ENCODE peak calls at places on chromosomes 3 and 15, in four cellular contexts. T is H9, M is IMR-90, G is H1. H is an unnamed sample. For H3K4me1, the result is how much of the 10 kb centered on the place peaks cover.

GRCh38 chr15:81184188-81184587 is 12.5 kb upstream of the IL16 start:
- DNase-seq in T (no peak), G (peak), M (peak), H (no peak)

GRCh38 chr3:175075269-175075668 is 216.1 kb downstream of the NAALADL2 start:
- DNase-seq in M (peak), G (no peak), T (no peak), H (no peak)

GRCh38 chr15:84736375-84736774 is 12.0 kb upstream of the ZNF592 start:
- DNase-seq in G (no peak), T (no peak), M (no peak), H (no peak)

GRCh38 chr15:60118146-60118545 is 114.0 kb downstream of the FOXB1 start:
- DNase-seq in G (no peak), M (no peak), T (peak), H (peak)

GRCh38 chr3:46646700-46647099 is 34.4 kb downstream of the FAM240A start:
- DNase-seq in M (peak), G (peak), T (peak), H (no peak)

GRCh38 chr15:92822216-92823144 is 77.6 kb upstream of the CHD2 start:
- DNase-seq in M (no peak), G (no peak), T (no peak), H (peak)

GRCh38 chr3:166462876-166463275 is 625.7 kb upstream of the BCHE start:
- DNase-seq in G (no peak), T (no peak), M (no peak), H (no peak)

GRCh38 chr3:45509768-45510129 is 84.8 kb upstream of the LIMD1 start:
- DNase-seq in G (no peak), T (peak), M (no peak), H (no peak)

GRCh38 chr15:50888054-50888453 is 20.4 kb upstream of the AP4E1 start:
- DNase-seq in G (no peak), M (peak), T (no peak), H (no peak)

GRCh38 chr3:155101398-155101797 is 21.3 kb downstream of the MME start:
- DNase-seq in G (no peak), M (peak), T (no peak), H (no peak)

GRCh38 chr3:190229632-190230424 is 92.4 kb downstream of the CLDN1 start:
- DNase-seq in T (no peak), M (peak), G (no peak), H (no peak)

DNA sequence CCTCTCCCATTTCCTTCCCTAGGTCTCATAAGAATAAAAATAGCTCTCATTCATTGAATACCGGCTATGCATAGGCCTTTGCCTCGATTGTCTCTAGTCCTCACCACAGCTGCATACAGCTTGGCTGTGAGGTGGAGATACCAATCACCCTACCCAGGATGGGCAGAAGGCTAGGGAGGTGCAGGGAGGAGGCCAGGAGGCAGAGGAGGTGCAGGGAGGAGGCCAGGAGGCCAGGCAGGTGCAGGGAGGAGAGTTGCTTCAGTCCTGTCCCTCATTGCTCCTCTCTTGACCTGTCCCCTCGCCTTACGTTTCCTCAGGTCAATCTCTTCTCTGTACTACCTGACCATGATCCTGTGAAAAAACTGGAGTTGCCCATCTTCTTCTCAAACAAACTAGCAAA is 15.7 kb downstream of the PODXL2 start:
- DNase-seq in T (no peak), G (no peak), M (no peak), H (no peak)
- H4K5ac ChIP-seq in T (no peak), G (no peak), M (no peak), H (no peak)

DNA sequence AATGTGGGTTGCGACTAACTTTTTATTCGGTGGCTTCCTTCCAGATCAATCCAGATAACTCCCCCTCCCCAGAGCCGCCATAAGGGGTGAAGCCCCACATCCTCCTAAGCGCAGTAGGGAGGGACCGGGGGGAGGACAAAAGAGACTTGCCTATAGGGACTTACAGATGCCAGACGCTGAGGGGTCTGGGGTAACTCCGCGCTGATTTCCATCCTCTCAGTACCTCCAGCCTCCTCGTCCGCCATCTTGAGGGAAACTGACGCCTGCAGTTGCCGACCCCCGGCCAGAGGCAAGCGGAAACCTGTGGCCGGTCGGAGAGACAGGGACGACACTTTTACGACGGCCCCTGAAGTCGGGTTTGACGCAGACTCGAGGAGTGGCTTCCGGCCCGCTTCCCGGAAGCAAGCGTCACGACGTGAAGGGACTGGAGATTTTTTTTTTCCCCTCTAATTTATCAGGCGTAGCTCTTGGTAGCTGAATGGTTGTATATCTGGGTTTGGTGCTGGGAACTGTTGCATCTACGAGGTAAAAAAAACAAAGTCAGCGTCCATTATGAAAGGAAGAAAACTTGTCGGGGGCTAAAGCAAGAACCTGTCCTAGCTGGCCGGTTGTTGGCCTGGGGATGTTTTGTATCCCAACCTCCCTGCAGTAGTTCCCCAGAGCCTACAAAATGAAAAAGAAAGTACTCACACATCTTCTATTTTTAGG is at the start of gene UBR1:
- DNase-seq in M (peak), G (peak), T (peak), H (peak)
- H2BK15ac ChIP-seq in M (peak), G (no peak), T (no peak), H (no peak)

DNA sequence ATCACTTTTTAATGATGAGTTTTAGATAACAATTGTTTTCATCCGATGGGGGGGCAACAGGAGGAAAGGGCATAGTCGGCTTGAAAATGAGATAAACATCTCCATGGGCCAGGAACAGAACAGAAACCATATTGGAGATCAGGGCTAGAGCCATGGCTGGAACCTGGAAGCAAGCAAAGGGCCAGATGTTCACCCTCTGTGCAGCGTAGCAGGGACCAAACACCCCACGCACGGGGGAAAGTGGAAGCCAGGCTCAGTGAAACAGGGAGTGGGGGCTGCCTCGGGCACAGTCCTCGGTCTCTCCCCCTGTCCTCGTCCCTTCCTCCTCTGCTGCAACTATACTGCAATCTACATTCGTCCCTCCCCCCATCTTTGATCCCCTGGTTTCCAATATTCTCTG is 121.7 kb downstream of the XXYLT1 start:
- DNase-seq in G (no peak), T (no peak), M (no peak), H (no peak)
- H3K4me1 ChIP-seq in G (under half), T (under half), M (under half), H (under half)

DNA sequence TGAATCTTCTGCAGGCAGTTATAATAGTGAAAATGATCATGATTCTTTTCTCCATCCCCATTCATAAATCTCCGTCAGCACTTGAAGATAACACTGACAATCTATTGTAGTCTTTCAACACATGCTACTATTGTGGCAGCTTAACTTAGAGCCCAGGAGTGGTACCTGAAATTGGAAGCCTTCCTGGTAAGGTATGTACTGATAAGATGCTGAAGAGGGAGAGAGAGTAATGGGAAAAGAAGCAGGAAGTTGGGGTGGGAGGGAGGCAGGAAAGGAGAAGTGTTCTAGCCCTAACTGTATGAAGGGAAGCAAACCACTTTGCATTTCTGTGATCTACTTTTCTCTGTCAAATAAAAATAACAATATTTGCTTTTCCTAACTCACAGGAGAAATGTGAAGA is 197.4 kb upstream of the RORA start:
- DNase-seq in G (no peak), T (no peak), M (no peak), H (peak)
- H4K5ac ChIP-seq in G (no peak), T (no peak), M (no peak), H (no peak)

GRCh38 chr15:58755956-58756355 is 6.4 kb upstream of the ADAM10 start:
- DNase-seq in M (no peak), G (no peak), T (no peak), H (no peak)

GRCh38 chr15:58755350-58755749 is 5.8 kb upstream of the ADAM10 start:
- DNase-seq in G (no peak), T (no peak), M (no peak), H (no peak)

GRCh38 chr15:58760385-58761009 is 10.6 kb upstream of the MINDY2 start:
- DNase-seq in T (no peak), M (no peak), G (no peak), H (peak)

GRCh38 chr15:58761010-58761388 is 10.1 kb upstream of the MINDY2 start:
- DNase-seq in G (no peak), T (no peak), M (no peak), H (no peak)

DNA sequence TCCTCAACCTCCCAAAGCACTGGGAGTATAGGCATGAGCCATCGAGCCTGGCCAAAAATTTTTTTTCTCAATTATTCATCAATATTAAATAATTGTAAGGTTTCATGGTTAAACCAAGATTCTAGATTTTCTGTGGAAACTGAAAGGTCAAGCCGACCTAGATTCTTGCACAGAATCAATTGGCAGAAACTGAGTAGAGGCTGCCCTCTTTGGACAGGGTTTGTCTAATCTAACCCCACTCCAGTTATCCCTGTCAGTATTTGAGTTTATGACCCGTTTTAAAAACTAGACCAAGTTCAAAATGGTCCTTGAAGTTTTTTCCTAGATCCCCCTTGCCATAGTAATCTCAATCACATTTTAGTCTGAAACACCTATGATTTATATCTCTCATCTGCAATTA is 8.6 kb upstream of the ADAM10 start:
- DNase-seq in G (no peak), M (peak), T (no peak), H (no peak)
- H2BK15ac ChIP-seq in G (no peak), M (no peak), T (no peak), H (no peak)

DNA sequence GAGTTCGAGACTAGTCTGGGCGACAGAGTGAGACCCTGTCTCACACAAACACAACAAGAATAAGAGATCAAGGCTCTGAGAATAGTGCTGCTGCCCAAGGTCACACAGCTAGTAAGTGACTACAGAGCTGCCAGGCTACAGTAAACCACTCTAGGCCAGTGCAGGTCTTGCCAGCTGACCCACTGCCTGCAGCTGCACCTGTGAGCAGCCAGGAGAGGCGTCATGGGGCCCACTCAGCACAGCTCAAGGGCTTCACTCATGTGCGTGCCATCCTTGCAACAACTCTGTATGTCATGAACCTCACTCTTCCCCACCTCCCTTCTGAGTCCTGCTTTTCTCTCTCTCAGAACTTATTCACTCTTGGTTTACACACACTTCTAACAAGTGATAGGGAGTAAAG is 176.7 kb downstream of the SMAD6 start:
- DNase-seq in G (peak), M (no peak), T (no peak), H (no peak)
- H3K4me1 ChIP-seq in G (under half), M (under half), T (under half), H (under half)

GRCh38 chr3:129461461-129462146 is 21.6 kb downstream of the IFT122 start:
- DNase-seq in T (no peak), G (no peak), M (peak), H (no peak)
- H4K5ac ChIP-seq in T (no peak), G (no peak), M (no peak), H (no peak)

DNA sequence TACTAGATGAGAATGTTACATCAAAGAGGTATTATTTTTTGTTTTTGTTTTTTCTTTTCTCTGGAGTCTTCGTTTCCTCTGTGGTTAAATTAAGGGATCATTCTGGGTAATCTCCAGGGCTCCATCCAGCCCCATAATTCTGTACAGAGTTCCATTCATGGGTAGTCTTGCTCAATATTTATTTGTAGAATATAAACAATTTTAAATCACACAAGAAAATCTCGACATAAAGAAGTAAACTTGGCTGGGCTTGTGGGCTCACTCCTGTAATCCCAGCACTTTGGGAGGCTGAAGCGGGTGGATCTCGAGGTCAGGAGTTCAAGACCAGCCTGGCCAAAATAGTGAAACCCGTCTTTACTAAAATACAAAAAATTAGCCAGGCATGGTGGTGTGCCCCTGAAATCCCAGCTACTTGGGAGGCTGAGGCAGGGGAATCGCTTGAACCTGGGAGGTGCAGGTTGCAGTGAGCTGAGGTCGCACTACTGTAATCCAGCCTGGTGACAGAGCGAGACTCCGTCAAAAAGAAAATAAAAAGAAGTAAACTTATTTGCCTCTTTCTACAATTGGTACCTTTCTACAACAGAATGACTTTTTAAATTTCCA is 166.8 kb upstream of the TGFBR2 start:
- DNase-seq in G (no peak), T (no peak), M (no peak), H (no peak)
- H2BK15ac ChIP-seq in G (no peak), T (no peak), M (no peak), H (peak)

H was measured in mesendoderm.